ENCODE peak calls at places on chromosomes 6 and 20, in four cellular contexts. H, F, M and K are unnamed samples.
A peak's percentile ranks its signal among the peaks of the same experiment; 100 is the strongest.

GRCh38 chr6:21265264-21266044 is 328.1 kb upstream of the SOX4 start:
- DNase-seq in H (no peak), F (no peak), M (no peak), K (no peak)

GRCh38 chr6:9482030-9482731 is 932.7 kb downstream of the TFAP2A start:
- DNase-seq in H (no peak), F (no peak), M (peak; percentile 35), K (no peak)

GRCh38 chr20:45911486-45912343 is at the start of gene PLTP:
- DNase-seq in H (peak; percentile 37), F (peak; percentile 92), M (peak; percentile 77), K (peak; percentile 92)

GRCh38 chr6:74166849-74167248 is 470.8 kb downstream of the CD109 start:
- DNase-seq in H (no peak), F (no peak), M (peak; percentile 11), K (no peak)

GRCh38 chr6:32819729-32820128 is 2.9 kb upstream of the HLA-DOB start:
- DNase-seq in H (no peak), F (no peak), M (no peak), K (no peak)

GRCh38 chr20:12925214-12925755 is 83.5 kb upstream of the SPTLC3 start:
- DNase-seq in H (peak; percentile 60), F (peak; percentile 52), M (peak; percentile 87), K (no peak)

GRCh38 chr6:27503436-27504030 is 30.6 kb upstream of the ZNF184 start:
- DNase-seq in H (peak; percentile 79), F (peak; percentile 67), M (peak; percentile 79), K (peak; percentile 74)

GRCh38 chr6:100658486-100658885 is 193.8 kb upstream of the SIM1 start:
- DNase-seq in H (no peak), F (no peak), M (no peak), K (no peak)

GRCh38 chr20:59678286-59678685 is 73.9 kb downstream of the PHACTR3 start:
- DNase-seq in H (no peak), F (no peak), M (no peak), K (no peak)

GRCh38 chr20:50323777-50324604 is 133.4 kb downstream of the CEBPB start:
- DNase-seq in H (no peak), F (no peak), M (no peak), K (peak; percentile 53)

GRCh38 chr6:136927313-136927712 is 5.2 kb downstream of the SLC35D3 start:
- DNase-seq in H (no peak), F (no peak), M (peak; percentile 9), K (no peak)

GRCh38 chr20:20551409-20551808 is 161.0 kb downstream of the RALGAPA2 start:
- DNase-seq in H (no peak), F (no peak), M (no peak), K (no peak)

GRCh38 chr6:82113231-82113630 is 134.3 kb downstream of the IBTK start:
- DNase-seq in H (no peak), F (no peak), M (no peak), K (no peak)

GRCh38 chr20:25032478-25033183 is 25.3 kb downstream of the ACSS1 start:
- DNase-seq in H (no peak), F (peak; percentile 49), M (no peak), K (peak; percentile 83)

GRCh38 chr6:159578629-159579028 is 114.4 kb downstream of the SOD2 start:
- DNase-seq in H (no peak), F (no peak), M (no peak), K (no peak)

GRCh38 chr20:61422636-61423425 is 170.8 kb downstream of the CDH4 start:
- DNase-seq in H (no peak), F (no peak), M (peak; percentile 44), K (peak; percentile 33)

GRCh38 chr6:100823041-100823440 is 58.1 kb downstream of the ASCC3 start:
- DNase-seq in H (no peak), F (no peak), M (no peak), K (no peak)

GRCh38 chr20:2656471-2657117 is 4.2 kb downstream of the NOP56 start:
- DNase-seq in H (no peak), F (no peak), M (no peak), K (no peak)

GRCh38 chr6:73481969-73482368 is 20.4 kb downstream of the MTO1 start:
- DNase-seq in H (no peak), F (no peak), M (no peak), K (no peak)

GRCh38 chr20:57091748-57092111 is 174.7 kb downstream of the BMP7 start:
- DNase-seq in H (no peak), F (no peak), M (no peak), K (no peak)

GRCh38 chr6:88856566-88856965 is 106.9 kb downstream of the RNGTT start:
- DNase-seq in H (no peak), F (no peak), M (no peak), K (no peak)

GRCh38 chr6:99151634-99152344 is 197.7 kb downstream of the FAXC start:
- DNase-seq in H (peak; percentile 33), F (no peak), M (peak; percentile 66), K (no peak)

GRCh38 chr6:30814137-30815084 is 69.9 kb upstream of the DDR1 start:
- DNase-seq in H (no peak), F (no peak), M (peak; percentile 60), K (no peak)

GRCh38 chr20:22460231-22460630 is 124.1 kb downstream of the FOXA2 start:
- DNase-seq in H (no peak), F (no peak), M (no peak), K (no peak)

GRCh38 chr20:22681591-22682248 is 97.3 kb upstream of the FOXA2 start:
- DNase-seq in H (no peak), F (no peak), M (no peak), K (no peak)

GRCh38 chr6:39387785-39388184 is 65.3 kb upstream of the KCNK16 start:
- DNase-seq in H (no peak), F (no peak), M (no peak), K (no peak)

GRCh38 chr20:1489328-1489727 is 1.9 kb downstream of the SIRPB2 start:
- DNase-seq in H (no peak), F (no peak), M (no peak), K (no peak)

GRCh38 chr6:4794140-4794707 is 18.0 kb downstream of the CDYL start:
- DNase-seq in H (no peak), F (peak; percentile 52), M (peak; percentile 30), K (no peak)

GRCh38 chr6:53269827-53270226 is 78.9 kb downstream of the ELOVL5 start:
- DNase-seq in H (no peak), F (no peak), M (no peak), K (no peak)

GRCh38 chr20:23349338-23350006 is 1.1 kb upstream of the NXT1 start:
- DNase-seq in H (no peak), F (no peak), M (no peak), K (no peak)

GRCh38 chr20:53177687-53178086 is 205.5 kb downstream of the TSHZ2 start:
- DNase-seq in H (no peak), F (no peak), M (no peak), K (no peak)

GRCh38 chr6:100459291-100459690 is 5.4 kb downstream of the SIM1 start:
- DNase-seq in H (no peak), F (no peak), M (no peak), K (no peak)

GRCh38 chr6:12751694-12752304 is 35.2 kb downstream of the PHACTR1 start:
- DNase-seq in H (peak; percentile 69), F (peak; percentile 61), M (peak; percentile 85), K (no peak)

GRCh38 chr6:149701699-149702098 is 16.2 kb downstream of the LATS1 start:
- DNase-seq in H (no peak), F (no peak), M (no peak), K (no peak)

GRCh38 chr6:135938588-135939215 is 87.2 kb downstream of the PDE7B start:
- DNase-seq in H (no peak), F (no peak), M (peak; percentile 23), K (no peak)

GRCh38 chr6:145772846-145773245 is 37.5 kb upstream of the EPM2A start:
- DNase-seq in H (no peak), F (no peak), M (no peak), K (no peak)

GRCh38 chr6:10250655-10251220 is 164.1 kb downstream of the TFAP2A start:
- DNase-seq in H (no peak), F (no peak), M (no peak), K (no peak)

GRCh38 chr20:24773751-24774201 is 175.3 kb upstream of the CST7 start:
- DNase-seq in H (no peak), F (no peak), M (peak; percentile 26), K (no peak)

GRCh38 chr6:166331503-166332133 is 10.7 kb downstream of the SFT2D1 start:
- DNase-seq in H (no peak), F (no peak), M (no peak), K (no peak)
- H3K4me3 ChIP-seq in H (no peak overlapping the region), F (no peak overlapping the region), M (no peak overlapping the region), K (no peak overlapping the region)

GRCh38 chr20:62979876-62980373 is 26.8 kb downstream of the BHLHE23 start:
- DNase-seq in H (no peak), F (no peak), M (no peak), K (no peak)

GRCh38 chr20:62978559-62978938 is 26.0 kb downstream of the SLC17A9 start:
- DNase-seq in H (no peak), F (no peak), M (no peak), K (no peak)

GRCh38 chr20:62979310-62979709 is 26.8 kb downstream of the SLC17A9 start:
- DNase-seq in H (no peak), F (no peak), M (no peak), K (no peak)

GRCh38 chr20:62975812-62976413 is 23.4 kb downstream of the SLC17A9 start:
- DNase-seq in H (no peak), F (no peak), M (no peak), K (no peak)

GRCh38 chr20:62977613-62978558 is 25.4 kb downstream of the SLC17A9 start:
- DNase-seq in H (peak; percentile 47), F (no peak), M (no peak), K (no peak)
- H3K4me1 ChIP-seq in H (peaks cover 39% of the 10 kb centered on the region), F (no peaks in the 10 kb centered on the region), M (peaks cover 6% of the 10 kb centered on the region), K (peaks cover 11% of the 10 kb centered on the region)

GRCh38 chr20:33181482-33182093 is 13.6 kb downstream of the BPIFA2 start:
- DNase-seq in H (no peak), F (no peak), M (no peak), K (no peak)

GRCh38 chr20:33178726-33179125 is 10.8 kb downstream of the BPIFA2 start:
- DNase-seq in H (no peak), F (no peak), M (peak; percentile 67), K (no peak)

GRCh38 chr20:33177866-33178265 is 9.9 kb downstream of the BPIFA2 start:
- DNase-seq in H (no peak), F (no peak), M (no peak), K (no peak)

GRCh38 chr20:33183292-33183691 is 15.3 kb downstream of the BPIFA2 start:
- DNase-seq in H (no peak), F (no peak), M (no peak), K (no peak)

GRCh38 chr20:33180169-33180568 is 12.2 kb downstream of the BPIFA2 start:
- DNase-seq in H (no peak), F (no peak), M (no peak), K (no peak)
- H3K4me3 ChIP-seq in H (no peak overlapping the region), F (no peak overlapping the region), M (no peak overlapping the region), K (no peak overlapping the region)

DNA sequence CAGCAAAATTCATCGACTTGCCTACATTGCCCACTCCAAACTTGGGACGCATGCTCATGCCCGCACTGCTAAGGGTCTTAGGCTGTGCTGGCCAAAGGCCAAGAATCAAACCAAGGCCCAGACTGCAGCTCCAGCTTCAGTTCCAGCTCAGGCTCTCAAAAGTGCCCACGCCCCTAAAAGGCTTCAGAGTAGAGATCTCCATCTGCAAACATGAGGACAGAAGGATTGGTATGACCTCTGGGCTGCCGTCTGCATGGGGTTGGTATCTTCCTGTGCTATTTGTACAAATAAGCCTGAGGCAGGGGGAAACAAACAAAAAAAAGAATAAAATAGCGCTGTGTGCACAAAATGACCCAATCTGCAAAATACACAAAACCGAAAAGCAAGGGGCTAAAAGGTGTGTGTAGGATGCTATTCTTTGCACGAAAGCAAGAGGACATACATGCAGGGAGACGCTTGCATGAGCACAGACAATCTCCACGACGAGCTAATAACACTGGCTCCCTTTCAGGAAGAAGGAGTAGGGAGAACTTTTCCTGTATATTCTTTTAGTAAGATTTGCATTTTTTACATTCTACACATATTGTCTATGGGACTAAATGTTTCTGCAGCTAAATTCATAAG is 33.2 kb downstream of the ATP9A start:
- DNase-seq in H (no peak), F (no peak), M (no peak), K (no peak)
- H3K4me1 ChIP-seq in H (no peaks in the 10 kb centered on the region), F (no peaks in the 10 kb centered on the region), M (peaks cover 6% of the 10 kb centered on the region), K (peaks cover 19% of the 10 kb centered on the region)